ENCODE peak calls at places on chromosomes 7 and 10, in five cellular contexts. X is NT2/D1, M is H1, Q is HepG2, V is GM12878. N is an unnamed sample.

GRCh38 chr10:46328853-46329689 is 42.3 kb downstream of the ANTXRL start:
- DNase-seq in X (no peak), M (no peak), Q (no peak), V (no peak), N (no peak)

GRCh38 chr10:3398825-3399646 is 226.5 kb upstream of the PITRM1 start:
- DNase-seq in X (no peak), M (no peak), Q (peak), V (no peak), N (no peak)

GRCh38 chr10:33276282-33276923 is 58.1 kb downstream of the NRP1 start:
- DNase-seq in X (no peak), M (no peak), Q (no peak), V (no peak), N (no peak)

GRCh38 chr10:43955978-43956377 is 307.3 kb upstream of the ZNF32 start:
- DNase-seq in X (no peak), M (no peak), Q (no peak), V (no peak), N (no peak)

GRCh38 chr7:50213622-50214017 is 90.9 kb upstream of the IKZF1 start:
- DNase-seq in X (no peak), M (no peak), Q (no peak), V (no peak), N (no peak)

GRCh38 chr7:78620931-78621330 is 822.4 kb downstream of the PHTF2 start:
- DNase-seq in X (peak), M (peak), Q (peak), V (no peak), N (no peak)

GRCh38 chr10:122221958-122222357 is 49.1 kb upstream of the BTBD16 start:
- DNase-seq in X (no peak), M (no peak), Q (no peak), V (no peak), N (no peak)

GRCh38 chr10:32253821-32254220 is 93.1 kb downstream of the EPC1 start:
- DNase-seq in X (no peak), M (no peak), Q (no peak), V (no peak), N (no peak)

GRCh38 chr7:101104193-101104713 is 19.0 kb downstream of the TRIM56 start:
- DNase-seq in X (no peak), M (no peak), Q (peak), V (no peak), N (no peak)

GRCh38 chr10:104281694-104282093 is 12.7 kb downstream of the GSTO2 start:
- DNase-seq in X (no peak), M (no peak), Q (no peak), V (no peak), N (no peak)

GRCh38 chr7:48244902-48245301 is 73.6 kb downstream of the ABCA13 start:
- DNase-seq in X (no peak), M (no peak), Q (no peak), V (no peak), N (no peak)

GRCh38 chr7:21903074-21903786 is 42.5 kb downstream of the CDCA7L start:
- DNase-seq in X (no peak), M (no peak), Q (peak), V (no peak), N (no peak)

GRCh38 chr7:27158436-27159277 is 2.2 kb upstream of the HOXA7 start:
- DNase-seq in X (no peak), M (no peak), Q (no peak), V (no peak), N (no peak)

GRCh38 chr7:135991322-135991721 is 14.2 kb upstream of the MTPN start:
- DNase-seq in X (no peak), M (no peak), Q (no peak), V (no peak), N (no peak)

GRCh38 chr7:99080679-99081078 is 63.2 kb downstream of the SMURF1 start:
- DNase-seq in X (no peak), M (no peak), Q (no peak), V (no peak), N (no peak)

GRCh38 chr7:99086532-99086931 is 57.4 kb downstream of the SMURF1 start:
- DNase-seq in X (no peak), M (no peak), Q (no peak), V (no peak), N (no peak)

GRCh38 chr7:99083733-99084132 is 60.2 kb downstream of the SMURF1 start:
- DNase-seq in X (no peak), M (no peak), Q (no peak), V (no peak), N (no peak)

GRCh38 chr7:99081209-99081608 is 62.7 kb downstream of the SMURF1 start:
- DNase-seq in X (no peak), M (no peak), Q (no peak), V (no peak), N (no peak)

DNA sequence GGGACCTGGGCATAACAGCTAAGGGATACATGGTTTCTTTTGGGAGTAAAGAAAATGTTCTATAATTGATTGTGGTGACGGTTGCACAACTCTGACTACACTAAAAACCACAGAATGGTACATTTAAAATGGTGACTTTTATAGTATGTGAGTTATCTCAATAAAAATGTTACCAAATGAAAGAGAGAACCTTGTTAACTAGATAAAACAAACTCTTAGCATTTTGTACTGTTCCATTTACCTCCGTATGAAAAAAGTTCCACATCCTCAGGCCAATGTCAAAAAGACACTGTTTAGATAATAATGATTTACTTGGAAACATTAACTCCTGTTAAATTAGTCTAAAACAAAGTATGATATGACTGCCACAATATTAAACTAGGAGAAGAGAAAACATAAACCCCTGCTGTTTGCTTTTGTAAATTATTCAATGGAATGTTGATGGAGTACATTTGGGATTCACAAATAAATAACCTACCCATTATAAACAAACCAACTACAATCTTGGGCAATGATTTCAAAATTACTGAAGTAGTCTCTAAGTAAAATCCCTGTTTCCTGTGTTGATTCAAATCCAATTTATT is 60.7 kb downstream of the SMURF1 start:
- DNase-seq in X (no peak), M (no peak), Q (no peak), V (no peak), N (no peak)
- TF ChIP-seq SUZ12 in X (no peak), M (no peak), Q (no peak), V (no peak), N (no peak)

GRCh38 chr10:119399466-119399865 is 143.1 kb downstream of the RGS10 start:
- DNase-seq in X (no peak), M (no peak), Q (no peak), V (no peak), N (no peak)
- TF ChIP-seq SUZ12 in X (no peak), M (no peak), Q (no peak), V (no peak), N (no peak)

GRCh38 chr7:104841798-104842197 is 172.2 kb upstream of the KMT2E start:
- DNase-seq in X (no peak), M (no peak), Q (no peak), V (no peak), N (no peak)
- TF ChIP-seq SUZ12 in X (no peak), M (no peak), Q (no peak), V (no peak), N (no peak)

DNA sequence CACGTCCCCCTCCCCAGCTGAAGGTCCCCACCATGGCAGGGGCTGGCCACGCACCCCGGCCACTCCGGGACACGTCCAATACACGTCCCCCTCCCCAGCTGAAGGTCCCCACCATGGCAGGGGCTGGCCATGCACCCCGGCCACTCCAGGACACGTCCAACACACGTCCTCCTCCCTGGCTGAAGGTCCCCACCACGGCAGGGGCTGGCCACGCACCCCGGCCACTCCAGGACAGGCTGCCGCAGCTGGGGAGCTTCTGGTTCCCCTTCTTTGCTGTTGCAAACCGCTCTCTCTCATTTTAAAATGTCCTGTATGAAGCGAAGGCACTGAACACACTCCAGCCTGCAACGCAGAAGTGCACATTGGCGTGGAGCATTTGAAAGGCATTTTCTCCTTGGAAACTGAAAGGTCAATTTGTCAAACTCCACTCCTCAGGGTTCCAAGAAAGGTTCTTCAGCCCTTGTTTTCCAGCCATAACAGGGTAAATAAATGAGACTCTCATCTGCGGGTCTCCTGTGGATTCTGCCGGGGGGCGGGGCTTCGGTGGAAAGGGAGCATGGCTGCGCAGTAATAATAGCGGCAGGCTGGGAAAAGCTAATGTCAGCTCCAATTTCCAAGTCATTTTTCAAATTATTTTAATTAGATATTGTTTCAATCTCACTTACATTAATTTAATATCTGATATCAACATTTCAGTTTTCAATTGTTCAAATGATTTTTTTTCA is 580.3 kb downstream of the DNAJB6 start:
- DNase-seq in X (no peak), M (no peak), Q (no peak), V (no peak), N (no peak)
- TF ChIP-seq SUZ12 in X (no peak), M (no peak), Q (no peak), V (no peak), N (no peak)

GRCh38 chr7:55486991-55487390 is 85.3 kb downstream of the VOPP1 start:
- DNase-seq in X (no peak), M (no peak), Q (no peak), V (no peak), N (no peak)
- TF ChIP-seq SUZ12 in X (no peak), M (no peak), Q (no peak), V (no peak), N (no peak)

GRCh38 chr10:77070317-77070716 is 567.3 kb downstream of the KCNMA1 start:
- DNase-seq in X (no peak), M (no peak), Q (no peak), V (no peak), N (no peak)

GRCh38 chr10:77069020-77069419 is 568.6 kb downstream of the KCNMA1 start:
- DNase-seq in X (no peak), M (no peak), Q (no peak), V (no peak), N (no peak)

GRCh38 chr10:77074104-77074638 is 563.4 kb downstream of the KCNMA1 start:
- DNase-seq in X (no peak), M (no peak), Q (no peak), V (no peak), N (no peak)

GRCh38 chr10:77073066-77073960 is 564.3 kb downstream of the KCNMA1 start:
- DNase-seq in X (no peak), M (no peak), Q (no peak), V (no peak), N (no peak)

GRCh38 chr10:77070892-77071595 is 566.6 kb downstream of the KCNMA1 start:
- DNase-seq in X (no peak), M (no peak), Q (no peak), V (no peak), N (no peak)
- TF ChIP-seq SUZ12 in X (no peak), M (no peak), Q (no peak), V (no peak), N (no peak)

DNA sequence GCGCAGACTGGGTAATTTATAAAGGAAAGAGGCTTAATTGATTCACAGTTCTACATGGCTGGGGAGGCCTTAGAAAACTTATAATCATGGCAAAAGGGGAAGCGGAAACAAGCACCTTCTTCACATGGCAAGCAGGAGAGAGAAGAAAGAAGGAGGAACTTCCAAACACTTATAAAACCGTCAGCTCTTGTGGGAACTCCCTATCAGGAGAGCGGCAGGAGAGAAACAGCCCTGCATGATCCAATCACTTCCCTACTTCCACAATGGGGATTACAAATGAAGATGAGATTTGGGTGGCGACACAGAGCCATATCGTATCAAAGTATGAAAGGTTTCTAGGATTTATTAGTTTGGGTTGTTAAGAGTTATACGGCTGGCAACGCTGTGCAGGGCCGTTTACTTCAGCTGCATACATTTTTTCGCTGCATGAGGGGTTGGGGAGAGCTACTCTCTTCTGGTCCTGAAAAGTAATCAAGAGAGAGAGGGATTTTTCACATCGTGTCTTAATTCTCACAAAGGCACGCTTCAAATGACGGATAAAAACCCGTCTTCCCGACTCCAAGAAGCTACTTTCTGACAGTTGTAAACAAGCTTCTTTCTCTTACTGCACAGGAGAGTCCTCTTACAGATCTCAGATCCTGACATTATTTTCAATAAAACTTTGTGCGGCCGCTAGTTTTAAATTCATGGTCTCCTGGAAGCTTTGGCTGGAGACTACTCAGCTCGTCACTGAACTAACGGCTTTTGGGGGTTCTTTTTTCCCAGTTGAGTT is 782 bp upstream of the GTPBP10 start:
- DNase-seq in X (no peak), M (no peak), Q (peak), V (no peak), N (no peak)
- TF ChIP-seq SUZ12 in X (no peak), M (no peak), Q (no peak), V (no peak), N (no peak)

GRCh38 chr7:36019538-36019937 is 133.5 kb upstream of the EEPD1 start:
- DNase-seq in X (no peak), M (no peak), Q (no peak), V (no peak), N (no peak)

GRCh38 chr7:36023025-36023424 is 130.0 kb upstream of the EEPD1 start:
- DNase-seq in X (no peak), M (no peak), Q (no peak), V (no peak), N (no peak)

GRCh38 chr7:36021917-36022550 is 131.0 kb upstream of the EEPD1 start:
- DNase-seq in X (no peak), M (no peak), Q (no peak), V (no peak), N (no peak)

GRCh38 chr7:36019966-36020365 is 133.1 kb upstream of the EEPD1 start:
- DNase-seq in X (no peak), M (no peak), Q (no peak), V (no peak), N (no peak)

DNA sequence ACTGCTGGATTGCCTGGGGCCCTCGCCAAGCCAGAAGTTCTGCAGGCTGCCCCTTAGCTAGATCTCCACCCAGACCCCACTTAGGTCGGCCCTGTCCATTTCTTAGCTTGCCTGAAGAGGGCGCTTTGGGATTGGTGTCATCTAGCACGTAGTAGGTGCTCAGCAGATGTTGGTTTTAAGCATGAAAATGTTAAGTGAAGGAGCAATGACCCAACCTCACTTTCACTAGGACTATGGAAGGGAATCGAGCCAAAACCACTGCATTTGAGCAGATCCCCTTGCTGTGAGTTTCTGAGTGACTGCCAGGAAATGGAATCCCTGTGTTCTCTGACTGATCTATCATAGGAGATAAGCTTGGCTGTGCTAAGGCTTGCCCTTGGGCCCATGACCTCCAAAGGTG is 131.7 kb upstream of the EEPD1 start:
- DNase-seq in X (peak), M (no peak), Q (no peak), V (no peak), N (no peak)
- TF ChIP-seq SUZ12 in X (no peak), M (no peak), Q (no peak), V (no peak), N (no peak)